ENCODE peak calls at places on chromosomes 16 and 17, in six cellular contexts. X is activated T-helper 1 cell treated with Interleukin-2 at 50 U/mL for 16 hours, E is psoas muscle, S is iPS DF 6.9, B is right atrium auricular region, Y is NCI-H2081. N is an unnamed sample.

GRCh38 chr16:51831595-51832352 is 680.7 kb upstream of the SALL1 start:
- DNase-seq in X (no peak), E (no peak), S (no peak), B (no peak), Y (no peak), N (no peak)

GRCh38 chr17:35568561-35568960 is 7.9 kb upstream of the SLFN14 start:
- DNase-seq in X (no peak), E (no peak), S (no peak), B (no peak), Y (peak), N (peak)

GRCh38 chr17:38749222-38750043 is 1.3 kb upstream of the PCGF2 start:
- DNase-seq in X (no peak), E (peak), S (no peak), B (peak), Y (peak), N (peak)

GRCh38 chr17:80409626-80410025 is 5.3 kb upstream of the ENDOV start:
- DNase-seq in X (no peak), E (no peak), S (no peak), B (no peak), Y (no peak), N (no peak)

GRCh38 chr16:56423584-56424403 is 1.6 kb downstream of the AMFR start:
- DNase-seq in X (no peak), E (no peak), S (no peak), B (no peak), Y (no peak), N (no peak)

GRCh38 chr16:4653981-4654380 is 29.4 kb downstream of the MGRN1 start:
- DNase-seq in X (no peak), E (no peak), S (no peak), B (no peak), Y (peak), N (peak)

GRCh38 chr17:1347681-1348318 is 52.2 kb downstream of the YWHAE start:
- DNase-seq in X (no peak), E (peak), S (no peak), B (peak), Y (no peak), N (peak)

GRCh38 chr17:9254841-9255240 is 233.5 kb downstream of the NTN1 start:
- DNase-seq in X (no peak), E (no peak), S (no peak), B (no peak), Y (no peak), N (no peak)

GRCh38 chr16:49586466-49586865 is 212.9 kb downstream of the C16orf78 start:
- DNase-seq in X (no peak), E (no peak), S (no peak), B (no peak), Y (no peak), N (no peak)

GRCh38 chr16:3142770-3143169 is 7.9 kb downstream of the ZNF213 start:
- DNase-seq in X (no peak), E (peak), S (no peak), B (no peak), Y (no peak), N (no peak)

GRCh38 chr16:77834600-77834963 is 46.2 kb downstream of the VAT1L start:
- DNase-seq in X (no peak), E (no peak), S (no peak), B (no peak), Y (no peak), N (no peak)

GRCh38 chr16:59964232-59964924 is 1230.3 kb upstream of the GOT2 start:
- DNase-seq in X (no peak), E (no peak), S (no peak), B (no peak), Y (no peak), N (no peak)

GRCh38 chr17:66720027-66720426 is 114.9 kb upstream of the CACNG5 start:
- DNase-seq in X (no peak), E (no peak), S (no peak), B (peak), Y (no peak), N (no peak)

GRCh38 chr17:35170968-35171771 is 23.0 kb downstream of the SLC35G3 start:
- DNase-seq in X (no peak), E (no peak), S (no peak), B (no peak), Y (no peak), N (no peak)

GRCh38 chr17:6780886-6781285 is 4.9 kb downstream of the FBXO39 start:
- DNase-seq in X (no peak), E (no peak), S (no peak), B (no peak), Y (no peak), N (no peak)

GRCh38 chr17:68101992-68102758 is 66.6 kb downstream of the KPNA2 start:
- DNase-seq in X (peak), E (no peak), S (no peak), B (no peak), Y (peak), N (no peak)

GRCh38 chr16:22317625-22318024 is 20.4 kb downstream of the POLR3E start:
- DNase-seq in X (no peak), E (no peak), S (no peak), B (no peak), Y (no peak), N (peak)

GRCh38 chr16:23976091-23977001 is 140.6 kb downstream of the PRKCB start:
- DNase-seq in X (no peak), E (no peak), S (no peak), B (no peak), Y (no peak), N (no peak)

GRCh38 chr16:49575352-49576172 is 202.0 kb downstream of the C16orf78 start:
- DNase-seq in X (no peak), E (no peak), S (no peak), B (no peak), Y (no peak), N (peak)

GRCh38 chr16:50371936-50372595 is 3.3 kb upstream of the BRD7 start:
- DNase-seq in X (no peak), E (no peak), S (no peak), B (no peak), Y (no peak), N (peak)

GRCh38 chr16:4511441-4512082 is 27.0 kb downstream of the CDIP1 start:
- DNase-seq in X (no peak), E (no peak), S (peak), B (no peak), Y (peak), N (peak)

GRCh38 chr17:19948100-19948943 is 29.3 kb downstream of the AKAP10 start:
- DNase-seq in X (no peak), E (no peak), S (no peak), B (no peak), Y (no peak), N (no peak)

GRCh38 chr17:77875051-77875780 is 83.3 kb upstream of the TNRC6C start:
- DNase-seq in X (no peak), E (no peak), S (no peak), B (no peak), Y (no peak), N (no peak)

GRCh38 chr16:17395849-17396480 is 74.8 kb downstream of the XYLT1 start:
- DNase-seq in X (no peak), E (no peak), S (no peak), B (peak), Y (no peak), N (no peak)

GRCh38 chr16:86222541-86222940 is 287.8 kb upstream of the FOXF1 start:
- DNase-seq in X (no peak), E (no peak), S (no peak), B (no peak), Y (no peak), N (no peak)

GRCh38 chr17:19753049-19753444 is 4.9 kb upstream of the ALDH3A1 start:
- DNase-seq in X (no peak), E (peak), S (no peak), B (no peak), Y (peak), N (peak)

GRCh38 chr17:73419051-73419450 is 107.2 kb upstream of the CDC42EP4 start:
- DNase-seq in X (no peak), E (no peak), S (no peak), B (no peak), Y (no peak), N (no peak)

GRCh38 chr17:68498479-68499326 is 13.5 kb upstream of the PRKAR1A start:
- DNase-seq in X (no peak), E (no peak), S (no peak), B (peak), Y (no peak), N (peak)

GRCh38 chr17:45388604-45389325 is 43.9 kb downstream of the ARHGAP27 start:
- DNase-seq in X (no peak), E (no peak), S (no peak), B (no peak), Y (no peak), N (no peak)

GRCh38 chr16:57999971-58000705 is at the start of gene ZNF319:
- DNase-seq in X (peak), E (no peak), S (no peak), B (no peak), Y (no peak), N (no peak)

GRCh38 chr17:17119533-17119932 is 77.3 kb downstream of the MPRIP start:
- DNase-seq in X (peak), E (no peak), S (no peak), B (no peak), Y (no peak), N (peak)

GRCh38 chr17:28549274-28550132 is 2.9 kb downstream of the UNC119 start:
- DNase-seq in X (peak), E (no peak), S (no peak), B (no peak), Y (no peak), N (no peak)

GRCh38 chr16:66426112-66427035 is 721 bp upstream of the BEAN1 start:
- DNase-seq in X (no peak), E (no peak), S (no peak), B (no peak), Y (no peak), N (no peak)

GRCh38 chr16:56916571-56917403 is 15.2 kb upstream of the HERPUD1 start:
- DNase-seq in X (no peak), E (no peak), S (no peak), B (no peak), Y (no peak), N (peak)

GRCh38 chr16:13953501-13953900 is 33.5 kb downstream of the ERCC4 start:
- DNase-seq in X (no peak), E (no peak), S (no peak), B (no peak), Y (no peak), N (no peak)

N was measured in adrenal gland.